ENCODE peak calls at places on chromosomes 16 and 17, in eight cellular contexts. One of them, this sample, is unnamed.

GRCh38 chr17:19361326-19361725 is 1.2 kb downstream of the B9D1 start:
- DNase-seq in NCI-H345: no peak
- DNase-seq in HTR-8/SVneo: no peak
- DNase-seq in NCI-H1048: no peak
- DNase-seq in NCI-H2081: no peak
- DNase-seq in stimulated activated CD8-positive, alpha-beta memory T cell treated with anti-CD3 and anti-CD28 coated beads, Interleukin-4, amount 100 ng/mL, for 24 hours: no peak
- DNase-seq in NCI-H1092: no peak
- DNase-seq in non-pigmented ciliary epithelial cell: no peak
- DNase-seq in this sample: no peak

GRCh38 chr16:2753523-2754020 is 1.1 kb downstream of the SRRM2 start:
- DNase-seq in NCI-H1092: no peak
- DNase-seq in NCI-H1048: no peak
- DNase-seq in stimulated activated CD8-positive, alpha-beta memory T cell treated with anti-CD3 and anti-CD28 coated beads, Interleukin-4, amount 100 ng/mL, for 24 hours: no peak
- DNase-seq in non-pigmented ciliary epithelial cell: no peak
- DNase-seq in NCI-H345: no peak
- DNase-seq in HTR-8/SVneo: no peak
- DNase-seq in NCI-H2081: no peak
- DNase-seq in this sample: no peak

GRCh38 chr17:57924677-57925076 is 30.5 kb downstream of the CUEDC1 start:
- DNase-seq in HTR-8/SVneo: no peak
- DNase-seq in NCI-H1092: peak; percentile 87
- DNase-seq in stimulated activated CD8-positive, alpha-beta memory T cell treated with anti-CD3 and anti-CD28 coated beads, Interleukin-4, amount 100 ng/mL, for 24 hours: no peak
- DNase-seq in non-pigmented ciliary epithelial cell: no peak
- DNase-seq in NCI-H2081: peak; percentile 91
- DNase-seq in NCI-H1048: no peak
- DNase-seq in NCI-H345: peak; percentile 70
- DNase-seq in this sample: no peak

GRCh38 chr17:34252138-34252889 is 2.8 kb upstream of the CCL2 start:
- DNase-seq in NCI-H345: no peak
- DNase-seq in NCI-H1092: no peak
- DNase-seq in NCI-H1048: no peak
- DNase-seq in non-pigmented ciliary epithelial cell: no peak
- DNase-seq in NCI-H2081: no peak
- DNase-seq in HTR-8/SVneo: peak; percentile 38
- DNase-seq in stimulated activated CD8-positive, alpha-beta memory T cell treated with anti-CD3 and anti-CD28 coated beads, Interleukin-4, amount 100 ng/mL, for 24 hours: no peak
- DNase-seq in this sample: peak; percentile 96

GRCh38 chr16:66996324-66996982 is 8.1 kb downstream of the CES4A start:
- DNase-seq in HTR-8/SVneo: no peak
- DNase-seq in NCI-H1048: no peak
- DNase-seq in NCI-H345: no peak
- DNase-seq in non-pigmented ciliary epithelial cell: peak; percentile 36
- DNase-seq in NCI-H2081: no peak
- DNase-seq in NCI-H1092: no peak
- DNase-seq in stimulated activated CD8-positive, alpha-beta memory T cell treated with anti-CD3 and anti-CD28 coated beads, Interleukin-4, amount 100 ng/mL, for 24 hours: no peak
- DNase-seq in this sample: no peak

GRCh38 chr16:6753553-6753952 is 579.1 kb upstream of the RBFOX1 start:
- DNase-seq in non-pigmented ciliary epithelial cell: no peak
- DNase-seq in stimulated activated CD8-positive, alpha-beta memory T cell treated with anti-CD3 and anti-CD28 coated beads, Interleukin-4, amount 100 ng/mL, for 24 hours: no peak
- DNase-seq in NCI-H1048: no peak
- DNase-seq in NCI-H1092: no peak
- DNase-seq in NCI-H345: no peak
- DNase-seq in NCI-H2081: no peak
- DNase-seq in HTR-8/SVneo: no peak
- DNase-seq in this sample: no peak

GRCh38 chr16:88381820-88382451 is 823 bp upstream of the ZNF469 start:
- DNase-seq in HTR-8/SVneo: no peak
- DNase-seq in NCI-H1092: no peak
- DNase-seq in NCI-H2081: no peak
- DNase-seq in stimulated activated CD8-positive, alpha-beta memory T cell treated with anti-CD3 and anti-CD28 coated beads, Interleukin-4, amount 100 ng/mL, for 24 hours: no peak
- DNase-seq in NCI-H1048: no peak
- DNase-seq in non-pigmented ciliary epithelial cell: no peak
- DNase-seq in NCI-H345: no peak
- DNase-seq in this sample: no peak

GRCh38 chr17:52134641-52135040 is 23.9 kb downstream of the CA10 start:
- DNase-seq in NCI-H1048: no peak
- DNase-seq in HTR-8/SVneo: no peak
- DNase-seq in stimulated activated CD8-positive, alpha-beta memory T cell treated with anti-CD3 and anti-CD28 coated beads, Interleukin-4, amount 100 ng/mL, for 24 hours: no peak
- DNase-seq in NCI-H2081: no peak
- DNase-seq in non-pigmented ciliary epithelial cell: no peak
- DNase-seq in NCI-H345: no peak
- DNase-seq in NCI-H1092: no peak
- DNase-seq in this sample: no peak

GRCh38 chr17:70041061-70041460 is 34.0 kb upstream of the KCNJ16 start:
- DNase-seq in stimulated activated CD8-positive, alpha-beta memory T cell treated with anti-CD3 and anti-CD28 coated beads, Interleukin-4, amount 100 ng/mL, for 24 hours: no peak
- DNase-seq in NCI-H345: no peak
- DNase-seq in non-pigmented ciliary epithelial cell: no peak
- DNase-seq in NCI-H2081: no peak
- DNase-seq in NCI-H1048: no peak
- DNase-seq in NCI-H1092: no peak
- DNase-seq in HTR-8/SVneo: no peak
- DNase-seq in this sample: no peak

GRCh38 chr16:11306997-11307638 is 26.0 kb upstream of the PRM1 start:
- DNase-seq in stimulated activated CD8-positive, alpha-beta memory T cell treated with anti-CD3 and anti-CD28 coated beads, Interleukin-4, amount 100 ng/mL, for 24 hours: no peak
- DNase-seq in NCI-H1092: no peak
- DNase-seq in non-pigmented ciliary epithelial cell: no peak
- DNase-seq in NCI-H345: no peak
- DNase-seq in NCI-H2081: no peak
- DNase-seq in HTR-8/SVneo: no peak
- DNase-seq in NCI-H1048: no peak
- DNase-seq in this sample: no peak

This sample was measured in Daoy.